ENCODE peak calls at places on chromosomes 12 and 14, in four cellular contexts. One of them, this sample, is unnamed.

GRCh38 chr14:104953896-104954656 is 24.1 kb downstream of the AHNAK2 start:
- DNase-seq in NCI-H1105 treated with DMSO at 0.1 percent for 48 hours: no peak
- DNase-seq in stimulated activated CD4-positive, alpha-beta T cell treated with anti-CD3 and anti-CD28 coated beads, TNF-alpha, amount 100 ng/mL, for 1 hour: no peak
- DNase-seq in NAMALWA: no peak
- DNase-seq in this sample: no peak

GRCh38 chr12:59839514-59839913 is 243.7 kb downstream of the SLC16A7 start:
- DNase-seq in NCI-H1105 treated with DMSO at 0.1 percent for 48 hours: no peak
- DNase-seq in stimulated activated CD4-positive, alpha-beta T cell treated with anti-CD3 and anti-CD28 coated beads, TNF-alpha, amount 100 ng/mL, for 1 hour: no peak
- DNase-seq in NAMALWA: no peak
- DNase-seq in this sample: no peak

GRCh38 chr14:26332966-26333365 is 264.9 kb downstream of the NOVA1 start:
- DNase-seq in NCI-H1105 treated with DMSO at 0.1 percent for 48 hours: no peak
- DNase-seq in stimulated activated CD4-positive, alpha-beta T cell treated with anti-CD3 and anti-CD28 coated beads, TNF-alpha, amount 100 ng/mL, for 1 hour: no peak
- DNase-seq in NAMALWA: no peak
- DNase-seq in this sample: no peak

GRCh38 chr14:68464716-68465115 is 328.2 kb downstream of the ZFP36L1 start:
- DNase-seq in NCI-H1105 treated with DMSO at 0.1 percent for 48 hours: no peak
- DNase-seq in stimulated activated CD4-positive, alpha-beta T cell treated with anti-CD3 and anti-CD28 coated beads, TNF-alpha, amount 100 ng/mL, for 1 hour: no peak
- DNase-seq in NAMALWA: no peak
- DNase-seq in this sample: no peak

GRCh38 chr14:61500046-61500445 is 178.7 kb downstream of the PRKCH start:
- DNase-seq in NCI-H1105 treated with DMSO at 0.1 percent for 48 hours: no peak
- DNase-seq in stimulated activated CD4-positive, alpha-beta T cell treated with anti-CD3 and anti-CD28 coated beads, TNF-alpha, amount 100 ng/mL, for 1 hour: no peak
- DNase-seq in NAMALWA: no peak
- DNase-seq in this sample: no peak

GRCh38 chr14:80764921-80765507 is 176.5 kb downstream of the CEP128 start:
- DNase-seq in NCI-H1105 treated with DMSO at 0.1 percent for 48 hours: peak
- DNase-seq in stimulated activated CD4-positive, alpha-beta T cell treated with anti-CD3 and anti-CD28 coated beads, TNF-alpha, amount 100 ng/mL, for 1 hour: no peak
- DNase-seq in NAMALWA: no peak
- DNase-seq in this sample: no peak

GRCh38 chr14:99155173-99155777 is 116.7 kb downstream of the BCL11B start:
- DNase-seq in NCI-H1105 treated with DMSO at 0.1 percent for 48 hours: no peak
- DNase-seq in stimulated activated CD4-positive, alpha-beta T cell treated with anti-CD3 and anti-CD28 coated beads, TNF-alpha, amount 100 ng/mL, for 1 hour: no peak
- DNase-seq in NAMALWA: no peak
- DNase-seq in this sample: no peak

GRCh38 chr12:90618606-90619005 is 336.4 kb downstream of the CCER1 start:
- DNase-seq in NCI-H1105 treated with DMSO at 0.1 percent for 48 hours: no peak
- DNase-seq in stimulated activated CD4-positive, alpha-beta T cell treated with anti-CD3 and anti-CD28 coated beads, TNF-alpha, amount 100 ng/mL, for 1 hour: no peak
- DNase-seq in NAMALWA: no peak
- DNase-seq in this sample: no peak

GRCh38 chr12:26830783-26831601 is 2.0 kb downstream of the ITPR2 start:
- DNase-seq in NCI-H1105 treated with DMSO at 0.1 percent for 48 hours: no peak
- DNase-seq in stimulated activated CD4-positive, alpha-beta T cell treated with anti-CD3 and anti-CD28 coated beads, TNF-alpha, amount 100 ng/mL, for 1 hour: no peak
- DNase-seq in NAMALWA: peak
- DNase-seq in this sample: no peak

GRCh38 chr14:69152181-69152943 is 557 bp downstream of the DCAF5 start:
- DNase-seq in NCI-H1105 treated with DMSO at 0.1 percent for 48 hours: peak
- DNase-seq in stimulated activated CD4-positive, alpha-beta T cell treated with anti-CD3 and anti-CD28 coated beads, TNF-alpha, amount 100 ng/mL, for 1 hour: peak
- DNase-seq in NAMALWA: peak
- DNase-seq in this sample: peak